ENCODE peak calls at places on chromosomes 11 and 22, in nine cellular contexts. Z is astrocyte, G is HCT116, U is GM12878, Q is fibroblast of lung, K is PC-9, E is K562, O is neural progenitor cell, H is GM23248. I is an unnamed sample.
A peak's percentile ranks its signal among the peaks of the same experiment; 100 is the strongest.

GRCh38 chr11:44248109-44248508 is 61.8 kb downstream of the ALX4 start:
- DNase-seq in Z (no peak), E (no peak), K (no peak), G (no peak), H (no peak), Q (no peak), U (no peak), O (no peak), I (no peak)

GRCh38 chr11:20056109-20057054 is 103.9 kb downstream of the DBX1 start:
- DNase-seq in Q (no peak), O (no peak), E (no peak), K (no peak), U (no peak), Z (peak; percentile 57), G (no peak), H (no peak), I (no peak)

GRCh38 chr11:108511851-108512474 is 13.8 kb upstream of the POGLUT3 start:
- DNase-seq in Q (peak; percentile 42), Z (peak; percentile 87), G (no peak), O (no peak), K (no peak), E (no peak), U (no peak), H (peak; percentile 77), I (peak; percentile 85)

GRCh38 chr11:103091441-103091809 is 535 bp downstream of the DCUN1D5 start:
- DNase-seq in G (no peak), O (peak; percentile 58), U (no peak), H (peak; percentile 83), E (peak; percentile 62), K (peak; percentile 37), Q (peak; percentile 27), Z (peak; percentile 34), I (no peak)

GRCh38 chr11:131744847-131745246 is 374.4 kb downstream of the NTM start:
- DNase-seq in E (no peak), K (no peak), U (no peak), Z (peak; percentile 90), G (no peak), H (peak; percentile 83), Q (peak; percentile 79), O (no peak), I (no peak)

GRCh38 chr11:118223992-118224391 is 819 bp downstream of the JAML start:
- DNase-seq in Z (no peak), U (no peak), H (no peak), G (no peak), Q (no peak), O (no peak), K (no peak), E (no peak), I (no peak)

GRCh38 chr11:106011481-106011880 is 10.6 kb downstream of the MSANTD4 start:
- DNase-seq in Q (no peak), G (no peak), U (no peak), E (no peak), O (no peak), H (peak; percentile 7), K (no peak), Z (no peak), I (no peak)

GRCh38 chr11:111631666-111632039 is 29.4 kb downstream of the SIK2 start:
- DNase-seq in U (no peak), Z (peak; percentile 86), H (peak; percentile 89), E (no peak), G (no peak), O (no peak), K (no peak), Q (peak; percentile 73), I (peak; percentile 32)

GRCh38 chr11:131899954-131900580 is 529.7 kb downstream of the NTM start:
- DNase-seq in G (no peak), H (peak; percentile 12), U (no peak), Q (no peak), E (no peak), K (no peak), Z (no peak), O (no peak), I (no peak)

GRCh38 chr11:32829680-32830412 is at the start of gene PRRG4:
- DNase-seq in O (peak; percentile 82), U (no peak), K (peak; percentile 95), Z (peak; percentile 26), H (peak; percentile 76), Q (peak; percentile 29), G (no peak), E (no peak), I (no peak)

GRCh38 chr11:70538641-70539359 is 140.5 kb downstream of the CTTN start:
- DNase-seq in O (no peak), Q (no peak), E (no peak), U (no peak), G (no peak), H (no peak), K (no peak), Z (no peak), I (no peak)

GRCh38 chr11:19084661-19085315 is 24.3 kb upstream of the MRGPRX2 start:
- DNase-seq in G (no peak), K (no peak), H (peak; percentile 48), O (no peak), Q (no peak), E (no peak), U (no peak), Z (no peak), I (no peak)

GRCh38 chr11:109173504-109173903 is 248.5 kb upstream of the C11orf87 start:
- DNase-seq in K (no peak), H (no peak), G (no peak), Z (no peak), O (no peak), E (no peak), U (no peak), Q (no peak), I (no peak)

GRCh38 chr11:133935551-133935910 is 21.2 kb downstream of the IGSF9B start:
- DNase-seq in Q (no peak), H (no peak), O (no peak), Z (no peak), E (no peak), U (no peak), K (no peak), G (no peak), I (no peak)

GRCh38 chr11:117851091-117851490 is 25.4 kb downstream of the FXYD6 start:
- DNase-seq in H (no peak), Q (peak; percentile 67), O (peak; percentile 36), U (no peak), K (no peak), G (no peak), E (no peak), Z (no peak), I (no peak)

GRCh38 chr11:59247535-59248227 is 35.0 kb upstream of the MPEG1 start:
- DNase-seq in Z (no peak), O (no peak), G (no peak), Q (peak; percentile 81), U (no peak), E (no peak), K (peak; percentile 56), H (peak; percentile 45), I (no peak)

GRCh38 chr11:87425943-87426342 is 388.2 kb downstream of the TMEM135 start:
- DNase-seq in G (no peak), Q (no peak), Z (peak; percentile 63), E (no peak), O (no peak), K (no peak), U (no peak), H (peak; percentile 72), I (no peak)

GRCh38 chr11:103091024-103091423 is 936 bp downstream of the DCUN1D5 start:
- DNase-seq in O (peak; percentile 16), U (no peak), Z (peak; percentile 12), E (no peak), G (no peak), H (peak; percentile 54), Q (no peak), K (no peak), I (no peak)

GRCh38 chr22:32926600-32926999 is 125.1 kb downstream of the TIMP3 start:
- DNase-seq in E (peak; percentile 26), Q (peak; percentile 42), K (no peak), H (peak; percentile 64), O (peak; percentile 50), Z (no peak), U (no peak), G (peak; percentile 21), I (no peak)

GRCh38 chr22:41915783-41916493 is 1.1 kb upstream of the SHISA8 start:
- DNase-seq in U (no peak), Q (no peak), H (no peak), G (no peak), O (peak; percentile 32), K (no peak), E (no peak), Z (no peak), I (no peak)
- TF ChIP-seq EZH2 in U (no peak), Q (peak; percentile 40), H (no peak), G (no peak), O (peak; percentile 30), K (no peak), E (no peak), Z (peak; percentile 61), I (no peak)

DNA sequence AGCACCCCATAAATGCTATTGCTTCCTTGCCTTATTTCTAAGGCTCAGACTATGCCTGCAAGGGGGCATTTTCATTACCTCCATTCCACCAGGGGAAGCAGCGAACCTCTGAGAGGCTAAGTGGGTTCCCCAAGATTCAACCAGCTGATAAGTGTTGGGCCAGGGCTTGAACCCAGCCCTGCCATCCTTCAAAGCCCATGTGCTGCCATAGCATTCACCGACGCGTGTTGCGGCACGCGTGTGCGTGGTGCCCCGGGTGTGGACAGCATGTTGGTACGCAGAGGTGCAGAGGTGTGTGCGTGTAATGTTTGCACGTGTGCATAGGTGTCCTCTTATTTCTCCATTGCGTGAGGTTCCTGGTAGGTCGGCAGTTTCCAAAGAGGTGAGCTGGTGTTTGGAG is 66.0 kb upstream of the PPARA start:
- DNase-seq in Z (no peak), K (no peak), Q (no peak), E (no peak), H (no peak), U (no peak), O (no peak), G (no peak), I (no peak)
- H3K4me3 ChIP-seq in Z (peak overlapping the region; percentile 99), K (no peak overlapping the region), Q (peak overlapping the region; percentile 98), E (no peak overlapping the region), H (peak overlapping the region; percentile 97), U (no peak overlapping the region), O (no peak overlapping the region), G (peak overlapping the region; percentile 64), I (peak overlapping the region; percentile 51)

GRCh38 chr11:27699242-27699925 is 871 bp downstream of the BDNF start:
- DNase-seq in O (peak; percentile 67), G (no peak), Z (peak; percentile 61), E (no peak), Q (peak; percentile 59), H (peak; percentile 61), K (peak; percentile 10), U (no peak), I (no peak)
- TF ChIP-seq EZH2 in O (peak; percentile 72), G (no peak), Z (no peak), E (no peak), Q (no peak), H (no peak), K (no peak), U (no peak), I (peak; percentile 77)

DNA sequence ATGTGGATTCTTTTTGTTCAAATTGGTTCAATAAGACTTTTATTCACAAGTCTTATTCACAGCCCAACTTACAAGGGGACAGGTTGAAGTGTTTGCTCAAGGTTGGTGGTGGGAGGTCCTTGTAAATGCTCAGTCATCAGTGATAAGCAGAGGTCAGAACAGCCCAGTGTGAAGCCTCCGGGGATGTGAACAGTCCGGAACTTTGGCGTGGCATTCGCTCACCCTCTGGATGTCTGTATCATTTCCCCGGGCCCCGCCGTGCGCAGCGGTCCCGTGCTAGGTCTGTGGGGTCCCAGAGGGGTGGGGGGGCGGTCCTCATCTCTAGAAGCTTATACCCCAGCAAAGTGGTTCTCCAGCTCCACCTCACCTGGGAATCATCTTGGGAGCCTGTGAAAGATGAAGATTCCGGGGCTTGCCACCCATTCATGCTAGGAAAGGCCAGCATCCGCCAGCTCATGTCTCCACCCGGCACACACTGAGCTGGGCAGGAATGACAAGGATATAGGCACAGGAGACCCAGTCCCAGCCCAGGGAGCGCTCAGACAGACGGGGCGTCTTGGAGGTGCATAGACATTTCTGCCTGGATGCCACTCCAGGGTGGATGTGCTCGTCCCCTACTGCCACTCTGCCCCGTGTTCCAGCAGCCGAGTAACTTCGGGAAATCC is 327.5 kb downstream of the TBC1D22A start:
- DNase-seq in G (no peak), E (peak; percentile 56), U (no peak), Q (no peak), O (no peak), Z (no peak), H (no peak), K (peak; percentile 8), I (no peak)
- H3K4me3 ChIP-seq in G (no peak overlapping the region), E (peak overlapping the region; percentile 29), U (no peak overlapping the region), Q (peak overlapping the region; percentile 51), O (no peak overlapping the region), Z (peak overlapping the region; percentile 54), H (no peak overlapping the region), K (no peak overlapping the region), I (no peak overlapping the region)

I was measured in keratinocyte.